ENCODE peak calls at places on chromosomes 7 and 10, in four cellular contexts. H is EH, J is iPS-NIHi11, M is RWPE1. P is an unnamed sample.
A peak's percentile ranks its signal among the peaks of the same experiment; 100 is the strongest.

GRCh38 chr7:114466911-114467310 is 52.3 kb downstream of the FOXP2 start:
- DNase-seq in J (no peak), H (no peak), M (no peak), P (no peak)

GRCh38 chr10:133318494-133319127 is 9.9 kb downstream of the ZNF511 start:
- DNase-seq in J (peak; percentile 83), H (peak; percentile 52), M (no peak), P (peak; percentile 0)

GRCh38 chr7:23055582-23056178 is 41.8 kb upstream of the HYCC1 start:
- DNase-seq in J (peak; percentile 61), M (peak; percentile 71), H (peak; percentile 71), P (peak; percentile 62)

GRCh38 chr7:39894904-39895303 is 55.2 kb upstream of the CDK13 start:
- DNase-seq in J (no peak), H (peak; percentile 3), M (no peak), P (no peak)

GRCh38 chr10:52331759-52332364 is 17.8 kb downstream of the DKK1 start:
- DNase-seq in H (no peak), J (no peak), M (no peak), P (no peak)

GRCh38 chr7:157272351-157273207 is 64.2 kb upstream of the DNAJB6 start:
- DNase-seq in H (no peak), M (no peak), J (no peak), P (no peak)

GRCh38 chr7:70695804-70696104 is 436.2 kb upstream of the GALNT17 start:
- DNase-seq in M (peak; percentile 27), H (peak; percentile 23), J (no peak), P (no peak)

GRCh38 chr10:96919785-96920425 is 87.8 kb downstream of the LCOR start:
- DNase-seq in M (no peak), J (no peak), H (peak; percentile 18), P (no peak)

GRCh38 chr7:24965831-24966708 is 13.9 kb downstream of the OSBPL3 start:
- DNase-seq in H (no peak), J (peak; percentile 11), M (peak; percentile 44), P (peak; percentile 12)